ENCODE peak calls at places on chromosomes 1 and 21, in four cellular contexts. T is PC-9, O is hippocampal formation, B is mucosa of descending colon. X is an unnamed sample.

GRCh38 chr1:209190591-209191241 is 392.8 kb upstream of the CAMK1G start:
- DNase-seq in T (peak), B (peak), O (no peak), X (no peak)

GRCh38 chr1:184531296-184531695 is 144.5 kb downstream of the C1orf21 start:
- DNase-seq in B (no peak), T (no peak), O (no peak), X (no peak)

GRCh38 chr1:17059391-17060128 is 5.7 kb upstream of the SDHB start:
- DNase-seq in B (peak), T (peak), O (peak), X (no peak)

GRCh38 chr21:36854391-36854790 is 112.1 kb downstream of the HLCS start:
- DNase-seq in T (no peak), B (peak), O (peak), X (no peak)

GRCh38 chr1:96598416-96599168 is 123.0 kb upstream of the PTBP2 start:
- DNase-seq in B (no peak), O (peak), T (no peak), X (no peak)

GRCh38 chr1:51558375-51558924 is 39.4 kb upstream of the EPS15 start:
- DNase-seq in T (peak), O (no peak), B (no peak), X (peak)

GRCh38 chr1:23273450-23274133 is 56.3 kb upstream of the HTR1D start:
- DNase-seq in B (no peak), T (peak), O (no peak), X (peak)

GRCh38 chr1:74824497-74825107 is 91.7 kb downstream of the TYW3 start:
- DNase-seq in B (no peak), O (no peak), T (no peak), X (no peak)

GRCh38 chr1:226646026-226646869 is 92.8 kb downstream of the ITPKB start:
- DNase-seq in T (peak), O (no peak), B (no peak), X (no peak)

GRCh38 chr21:35697321-35697808 is 363.0 kb downstream of the SETD4 start:
- DNase-seq in B (peak), O (no peak), T (peak), X (no peak)

GRCh38 chr1:28579374-28579773 is 12.7 kb upstream of the RAB42 start:
- DNase-seq in O (no peak), T (no peak), B (no peak), X (no peak)